ENCODE peak calls at places on chromosomes 6 and 20, in four cellular contexts. D is LoVo, I is T-cell, K is glutamatergic neuron. E is an unnamed sample.
A peak's percentile ranks its signal among the peaks of the same experiment; 100 is the strongest.

GRCh38 chr20:2914160-2914559 is 40.9 kb downstream of the PTPRA start:
- DNase-seq in D (no peak), I (no peak), K (no peak), E (peak; percentile 22)

GRCh38 chr6:34795836-34796425 is 4.0 kb downstream of the BLTP3A start:
- DNase-seq in D (no peak), I (no peak), K (no peak), E (no peak)

GRCh38 chr6:68326762-68327161 is 308.3 kb upstream of the ADGRB3 start:
- DNase-seq in D (no peak), I (no peak), K (peak; percentile 11), E (no peak)

GRCh38 chr20:38863024-38863851 is 57.7 kb downstream of the PPP1R16B start:
- DNase-seq in D (no peak), I (peak; percentile 46), K (no peak), E (no peak)

GRCh38 chr6:38080349-38080748 is 260.8 kb downstream of the ZFAND3 start:
- DNase-seq in D (peak; percentile 23), I (no peak), K (no peak), E (no peak)

GRCh38 chr20:20837574-20838021 is 125.2 kb upstream of the RALGAPA2 start:
- DNase-seq in D (peak; percentile 66), I (no peak), K (peak; percentile 75), E (peak; percentile 94)

GRCh38 chr20:43975096-43975768 is 60.6 kb downstream of the TOX2 start:
- DNase-seq in D (peak; percentile 76), I (no peak), K (no peak), E (no peak)

GRCh38 chr20:34515484-34516037 is 661 bp upstream of the DYNLRB1 start:
- DNase-seq in D (peak; percentile 80), I (peak; percentile 66), K (peak; percentile 77), E (no peak)

GRCh38 chr20:53387983-53388675 is 205.5 kb downstream of the ZNF217 start:
- DNase-seq in D (no peak), I (peak; percentile 38), K (no peak), E (no peak)